ENCODE peak calls at places on chromosomes 16 and 17, in six cellular contexts. S, J, K, U, Z and H are unnamed samples.

GRCh38 chr16:52435573-52435972 is 111.4 kb downstream of the TOX3 start:
- DNase-seq in U (no peak), K (no peak), S (no peak), Z (no peak), J (no peak), H (no peak)

GRCh38 chr17:43418441-43419374 is 19.9 kb downstream of the ARL4D start:
- DNase-seq in K (no peak), Z (peak), J (peak), S (no peak), U (peak), H (no peak)

GRCh38 chr16:17013067-17013466 is 457.7 kb downstream of the XYLT1 start:
- DNase-seq in U (no peak), Z (no peak), S (no peak), J (no peak), K (no peak), H (no peak)

GRCh38 chr17:31581491-31581890 is 190.0 kb downstream of the RAB11FIP4 start:
- DNase-seq in U (no peak), K (no peak), S (no peak), J (peak), Z (no peak), H (no peak)

GRCh38 chr16:88287219-88287618 is 95.5 kb upstream of the ZNF469 start:
- DNase-seq in Z (peak), S (no peak), U (no peak), J (no peak), K (no peak), H (no peak)

GRCh38 chr17:46159686-46160085 is 33.5 kb downstream of the KANSL1 start:
- DNase-seq in Z (peak), J (peak), S (no peak), U (peak), K (no peak), H (no peak)

GRCh38 chr17:7204828-7205461 is 14.7 kb downstream of the DLG4 start:
- DNase-seq in Z (peak), S (peak), J (peak), U (peak), K (peak), H (peak)

GRCh38 chr17:49952209-49952911 is 16.6 kb upstream of the DLX4 start:
- DNase-seq in K (peak), Z (peak), U (peak), J (peak), S (peak), H (peak)

GRCh38 chr17:78137392-78138203 is 7.0 kb downstream of the TMC8 start:
- DNase-seq in U (no peak), Z (no peak), S (no peak), J (no peak), K (no peak), H (peak)

GRCh38 chr16:56852401-56852730 is 12.6 kb upstream of the SLC12A3 start:
- DNase-seq in K (no peak), Z (no peak), S (no peak), J (no peak), U (no peak), H (no peak)

GRCh38 chr17:30309591-30309990 is 17.8 kb upstream of the BLMH start:
- DNase-seq in U (no peak), Z (peak), K (no peak), J (peak), S (no peak), H (no peak)

GRCh38 chr17:32350662-32351418 is 883 bp downstream of the ZNF207 start:
- DNase-seq in Z (peak), K (no peak), U (peak), J (peak), S (no peak), H (no peak)

GRCh38 chr17:73474370-73474988 is 162.7 kb upstream of the CDC42EP4 start:
- DNase-seq in S (peak), K (no peak), J (peak), U (peak), Z (peak), H (no peak)

GRCh38 chr17:57256708-57257112 is 387 bp downstream of the MSI2 start:
- DNase-seq in K (peak), S (no peak), Z (peak), J (no peak), U (peak), H (no peak)

GRCh38 chr16:4836727-4837126 is 10.4 kb downstream of the GLYR1 start:
- DNase-seq in K (no peak), Z (no peak), S (no peak), J (no peak), U (no peak), H (no peak)

GRCh38 chr17:47161988-47162622 is 27.0 kb downstream of the CDC27 start:
- DNase-seq in S (no peak), J (no peak), U (no peak), K (no peak), Z (no peak), H (no peak)

GRCh38 chr17:32396343-32396742 is 46.4 kb downstream of the ZNF207 start:
- DNase-seq in Z (no peak), J (no peak), K (no peak), U (no peak), S (no peak), H (no peak)

GRCh38 chr16:73092236-73092781 is 44.4 kb upstream of the ZFHX3 start:
- DNase-seq in S (no peak), J (no peak), U (peak), Z (peak), K (no peak), H (no peak)

GRCh38 chr17:74775409-74776043 is 619 bp downstream of the NAT9 start:
- DNase-seq in Z (no peak), J (no peak), K (no peak), S (no peak), U (no peak), H (no peak)

GRCh38 chr16:58128181-58128631 is 975 bp downstream of the CFAP20 start:
- DNase-seq in U (no peak), K (no peak), Z (no peak), S (no peak), J (peak), H (no peak)

GRCh38 chr16:81221731-81222130 is 16.8 kb upstream of the BCO1 start:
- DNase-seq in U (no peak), K (no peak), S (no peak), J (no peak), Z (no peak), H (no peak)

GRCh38 chr17:14886200-14886739 is 378.9 kb downstream of the PMP22 start:
- DNase-seq in J (peak), K (no peak), Z (peak), S (no peak), U (peak), H (no peak)

GRCh38 chr16:16063685-16064084 is 114.3 kb downstream of the ABCC1 start:
- DNase-seq in U (no peak), K (no peak), Z (no peak), S (no peak), J (no peak), H (no peak)

GRCh38 chr17:44350733-44351226 is 5.7 kb downstream of the GRN start:
- DNase-seq in U (peak), S (peak), J (peak), Z (peak), K (peak), H (peak)

GRCh38 chr16:84367750-84368320 is 503 bp upstream of the ATP2C2 start:
- DNase-seq in J (no peak), S (no peak), Z (no peak), U (no peak), K (no peak), H (no peak)

GRCh38 chr16:4377573-4378146 is 6.0 kb downstream of the VASN start:
- DNase-seq in Z (no peak), K (no peak), J (no peak), S (no peak), U (no peak), H (no peak)

GRCh38 chr17:62693616-62694415 is 66.3 kb downstream of the MRC2 start:
- DNase-seq in S (no peak), K (no peak), U (no peak), Z (no peak), J (no peak), H (no peak)

GRCh38 chr17:27038676-27039075 is 255.2 kb upstream of the WSB1 start:
- DNase-seq in K (no peak), S (no peak), J (no peak), Z (no peak), U (no peak), H (no peak)

GRCh38 chr16:65121870-65122723 is at the start of gene CDH11:
- DNase-seq in Z (peak), S (peak), U (peak), K (peak), J (peak), H (no peak)

GRCh38 chr17:42421479-42422332 is 1.4 kb downstream of the CAVIN1 start:
- DNase-seq in U (peak), Z (peak), S (peak), K (no peak), J (peak), H (no peak)

DNA sequence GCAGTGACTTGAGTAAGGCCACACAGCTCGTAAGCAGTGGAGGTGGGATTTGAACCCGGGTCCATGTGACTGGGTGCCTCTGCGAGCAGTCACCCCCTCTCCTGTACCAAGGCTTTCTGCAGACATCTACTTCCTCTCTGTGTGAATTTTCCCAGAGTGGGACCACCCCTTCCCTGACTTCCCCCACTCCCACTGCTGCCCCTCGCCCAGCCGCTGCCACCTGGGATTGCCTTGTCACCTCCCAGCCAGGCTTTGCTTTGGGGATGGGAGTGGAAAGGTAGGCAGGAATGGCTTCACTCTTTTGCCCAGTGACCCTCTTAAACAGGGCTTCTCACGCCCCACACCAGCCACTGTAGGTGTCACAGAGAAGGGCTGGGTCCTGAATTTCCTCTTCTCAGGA is 105.2 kb upstream of the SEC14L1 start:
- DNase-seq in U (no peak), J (no peak), Z (no peak), S (no peak), K (no peak), H (no peak)
- TF ChIP-seq CTCF in U (no peak), J (no peak), Z (no peak), S (no peak), K (no peak), H (no peak)

GRCh38 chr16:50396770-50397525 is 28.2 kb upstream of the BRD7 start:
- DNase-seq in U (no peak), Z (no peak), K (no peak), J (no peak), S (no peak), H (no peak)
- TF ChIP-seq CTCF in U (no peak), Z (no peak), K (no peak), J (no peak), S (no peak), H (no peak)

DNA sequence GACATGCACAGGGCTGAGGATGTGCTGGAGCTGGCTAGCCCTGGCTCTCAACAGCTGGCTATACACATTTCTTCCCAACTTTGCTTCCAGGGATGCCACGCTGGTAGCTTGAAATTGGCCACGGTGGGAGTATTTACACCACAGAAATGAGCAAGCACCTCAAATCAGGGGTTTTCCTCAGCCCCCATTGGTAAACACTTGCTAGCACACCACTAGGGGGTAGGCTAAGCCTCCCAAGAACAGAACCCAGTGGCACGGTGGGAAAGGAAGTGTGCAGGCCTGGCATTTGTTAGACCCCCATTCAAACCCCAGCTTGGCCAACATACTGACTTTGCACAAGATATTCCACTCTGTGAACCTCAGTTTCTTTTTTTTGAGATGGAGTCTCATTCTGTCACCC is 12.9 kb downstream of the DRC3 start:
- DNase-seq in Z (peak), J (no peak), K (no peak), S (no peak), U (peak), H (no peak)
- TF ChIP-seq CTCF in Z (peak), J (peak), K (no peak), S (no peak), U (peak), H (no peak)

GRCh38 chr17:56231693-56232092 is 78.4 kb downstream of the ANKFN1 start:
- DNase-seq in U (no peak), S (no peak), K (no peak), J (no peak), Z (no peak), H (no peak)
- TF ChIP-seq CTCF in U (no peak), S (no peak), K (no peak), J (peak), Z (no peak), H (no peak)

GRCh38 chr16:47018223-47018891 is 44.9 kb upstream of the DNAJA2 start:
- DNase-seq in J (no peak), U (peak), K (peak), Z (peak), S (peak), H (no peak)

GRCh38 chr16:47017636-47018035 is 44.2 kb upstream of the DNAJA2 start:
- DNase-seq in U (no peak), K (no peak), J (no peak), Z (no peak), S (no peak), H (no peak)

GRCh38 chr16:47013910-47014309 is 40.4 kb upstream of the DNAJA2 start:
- DNase-seq in J (no peak), Z (no peak), U (no peak), S (no peak), K (no peak), H (no peak)

GRCh38 chr16:47016700-47017133 is 43.2 kb upstream of the DNAJA2 start:
- DNase-seq in Z (peak), K (no peak), S (no peak), J (no peak), U (no peak), H (peak)

DNA sequence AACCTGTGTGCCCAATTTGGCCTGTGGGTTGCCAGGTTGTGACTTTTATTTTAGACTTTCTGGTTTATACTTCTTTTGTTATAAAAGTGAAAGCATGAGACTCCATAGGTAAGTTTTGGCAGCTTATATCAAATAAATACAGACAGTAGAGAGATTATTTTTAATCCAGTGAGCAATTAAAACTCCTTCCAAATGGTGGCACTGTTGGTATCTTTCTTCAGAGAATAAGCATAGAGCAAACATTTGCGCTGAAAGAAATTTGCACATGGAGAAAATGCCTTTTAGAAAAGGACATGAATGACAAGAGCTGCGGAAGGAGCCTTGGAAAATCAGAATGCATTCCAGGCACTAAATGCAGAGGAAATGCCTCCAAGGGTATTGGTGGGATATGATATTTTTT is 46.1 kb upstream of the DNAJA2 start:
- DNase-seq in J (no peak), S (no peak), K (no peak), U (peak), Z (peak), H (no peak)
- TF ChIP-seq CTCF in J (peak), S (no peak), K (no peak), U (peak), Z (peak), H (no peak)

DNA sequence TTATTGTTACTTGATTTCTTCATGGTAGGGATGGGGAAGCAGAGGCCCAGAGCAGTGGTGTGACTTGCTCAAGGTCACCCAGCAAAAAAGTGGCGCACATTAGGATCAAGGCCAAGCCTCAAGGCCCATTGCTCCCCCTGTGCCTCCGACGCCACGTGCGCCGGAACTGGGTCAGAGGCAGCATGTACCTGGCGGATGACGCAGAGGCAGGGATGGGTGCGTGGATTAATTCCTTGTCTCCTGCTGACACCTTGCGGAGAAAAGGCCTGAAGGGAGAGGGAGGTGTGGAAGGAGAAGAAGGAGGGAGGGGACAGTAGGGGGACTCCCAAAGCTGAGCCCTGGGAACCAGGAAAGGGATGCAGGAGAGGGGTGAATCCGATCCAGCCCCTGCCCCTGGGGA is 18.5 kb downstream of the SBK1 start:
- DNase-seq in Z (no peak), S (no peak), K (no peak), J (no peak), U (no peak), H (no peak)
- TF ChIP-seq CTCF in Z (no peak), S (no peak), K (no peak), J (no peak), U (no peak), H (no peak)

DNA sequence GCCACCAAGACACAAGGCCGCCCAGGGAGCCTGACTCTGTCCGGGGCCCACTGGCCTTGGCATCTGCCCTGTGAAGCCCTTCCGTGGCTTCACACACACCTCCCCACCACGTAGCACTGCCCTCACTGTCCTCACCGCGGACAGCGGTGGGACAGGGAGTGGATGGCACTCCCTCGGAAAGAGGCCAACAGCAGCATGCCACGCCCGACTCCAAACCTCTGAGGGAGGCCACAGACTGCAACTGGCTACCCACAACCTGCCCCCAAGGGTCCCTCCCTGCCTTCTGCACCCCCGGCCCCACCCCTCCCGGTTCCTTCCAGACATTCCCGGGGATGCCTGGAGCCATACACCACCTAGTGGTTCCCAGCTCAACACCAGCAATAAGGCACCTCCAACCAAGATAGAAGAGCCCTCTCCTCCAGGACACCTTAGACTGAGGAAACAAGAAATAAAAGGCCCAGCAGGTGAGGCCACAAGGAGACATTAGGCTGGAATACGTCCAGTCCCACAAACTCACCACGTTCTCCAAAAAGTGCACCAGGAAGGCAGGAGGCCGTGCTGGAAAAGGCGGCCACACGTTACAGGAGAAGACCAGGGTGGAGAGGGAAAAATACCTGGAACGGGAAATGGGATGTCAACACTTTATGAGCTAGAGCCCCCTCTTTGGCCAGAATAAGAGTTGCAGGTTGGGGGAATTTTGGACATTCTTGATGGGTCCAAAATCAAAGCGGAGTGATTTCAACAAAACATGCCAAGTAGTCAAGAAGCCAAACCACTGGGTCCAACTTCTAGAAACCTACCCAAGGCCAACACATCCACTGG is 310.0 kb downstream of the SOX9 start:
- DNase-seq in Z (no peak), S (no peak), J (no peak), U (peak), K (no peak), H (no peak)
- TF ChIP-seq CTCF in Z (peak), S (peak), J (peak), U (peak), K (peak), H (no peak)

DNA sequence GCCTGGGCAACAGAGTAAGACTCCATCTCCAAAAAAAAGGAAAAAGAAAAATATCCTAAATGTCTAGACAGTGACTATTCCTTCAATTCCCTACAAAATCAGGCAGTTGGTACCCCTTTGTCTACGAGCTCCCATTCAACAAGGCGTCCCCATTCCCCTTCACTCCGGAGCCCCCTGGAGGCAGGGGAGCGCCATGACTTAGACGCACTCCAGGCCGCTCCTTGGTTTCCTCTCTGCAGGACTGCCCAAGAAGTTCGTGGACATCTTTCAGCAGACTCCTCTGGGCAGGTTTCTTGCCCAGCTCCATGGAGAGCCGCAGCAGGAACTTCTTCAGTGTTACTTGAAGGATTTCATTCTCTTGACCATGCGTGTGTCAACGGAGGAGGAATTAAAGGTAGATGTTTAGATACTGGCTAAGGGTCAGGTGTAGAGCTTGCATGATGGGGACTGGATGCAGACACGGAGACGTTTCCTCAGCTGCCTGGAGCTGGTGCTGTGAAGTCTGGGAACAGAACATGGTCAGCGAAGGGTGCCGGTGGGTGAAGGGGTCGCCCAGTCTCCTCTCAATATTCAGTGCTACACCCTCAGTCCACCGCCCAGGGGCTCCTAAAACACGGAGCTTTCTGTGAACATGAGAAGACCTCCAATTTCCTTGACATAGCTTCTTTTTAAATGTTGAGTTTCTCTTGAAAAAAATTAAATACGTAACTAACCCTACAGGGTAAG is 53.3 kb upstream of the ENDOV start:
- DNase-seq in K (no peak), S (no peak), Z (peak), J (no peak), U (no peak), H (no peak)
- TF ChIP-seq CTCF in K (peak), S (peak), Z (peak), J (peak), U (peak), H (no peak)

GRCh38 chr17:67160791-67161190 is 84.2 kb downstream of the HELZ start:
- DNase-seq in K (no peak), S (no peak), U (no peak), Z (no peak), J (no peak), H (no peak)
- TF ChIP-seq CTCF in K (no peak), S (no peak), U (no peak), Z (no peak), J (no peak), H (no peak)